ENCODE peak calls at places on chromosomes 4 and X, in five cellular contexts. One of them, this sample, is unnamed.

GRCh38 chrX:1885116-1885515 is 270.3 kb downstream of the ASMT start:
- DNase-seq in Caki2: no peak
- DNase-seq in EL: no peak
- DNase-seq in mesothelial cell of epicardium: no peak
- DNase-seq in progenitor cell of endocrine pancreas: no peak
- DNase-seq in this sample: no peak

GRCh38 chr4:2591189-2591588 is 54.7 kb downstream of the FAM193A start:
- DNase-seq in mesothelial cell of epicardium: no peak
- DNase-seq in Caki2: no peak
- DNase-seq in progenitor cell of endocrine pancreas: no peak
- DNase-seq in EL: no peak
- DNase-seq in this sample: no peak

GRCh38 chrX:10971759-10972158 is 139.4 kb upstream of the HCCS start:
- DNase-seq in Caki2: no peak
- DNase-seq in progenitor cell of endocrine pancreas: no peak
- DNase-seq in EL: no peak
- DNase-seq in mesothelial cell of epicardium: no peak
- DNase-seq in this sample: no peak

GRCh38 chrX:43405191-43405590 is 250.9 kb upstream of the MAOA start:
- DNase-seq in EL: no peak
- DNase-seq in mesothelial cell of epicardium: no peak
- DNase-seq in Caki2: no peak
- DNase-seq in progenitor cell of endocrine pancreas: no peak
- DNase-seq in this sample: no peak

GRCh38 chrX:152245231-152245630 is 106.9 kb upstream of the MAGEA10 start:
- DNase-seq in EL: peak
- DNase-seq in progenitor cell of endocrine pancreas: no peak
- DNase-seq in mesothelial cell of epicardium: no peak
- DNase-seq in Caki2: peak
- DNase-seq in this sample: no peak

GRCh38 chr4:2843909-2844584 is 403 bp downstream of the ADD1 start:
- DNase-seq in Caki2: peak
- DNase-seq in progenitor cell of endocrine pancreas: peak
- DNase-seq in mesothelial cell of epicardium: no peak
- DNase-seq in EL: peak
- DNase-seq in this sample: no peak

GRCh38 chrX:63993936-63994335 is 208.9 kb upstream of the ARHGEF9 start:
- DNase-seq in Caki2: no peak
- DNase-seq in mesothelial cell of epicardium: no peak
- DNase-seq in progenitor cell of endocrine pancreas: no peak
- DNase-seq in EL: no peak
- DNase-seq in this sample: no peak

GRCh38 chr4:40621592-40622512 is 7.8 kb downstream of the RBM47 start:
- DNase-seq in EL: peak
- DNase-seq in mesothelial cell of epicardium: no peak
- DNase-seq in progenitor cell of endocrine pancreas: no peak
- DNase-seq in Caki2: peak
- DNase-seq in this sample: peak

GRCh38 chrX:109856974-109857373 is 123.9 kb upstream of the ACSL4 start:
- DNase-seq in EL: peak
- DNase-seq in Caki2: peak
- DNase-seq in progenitor cell of endocrine pancreas: no peak
- DNase-seq in mesothelial cell of epicardium: no peak
- DNase-seq in this sample: peak

This sample was measured in HFFc6.